ENCODE peak calls at places on chromosomes 11 and 22, in ten cellular contexts. One of them, this sample, is unnamed.
A peak's percentile ranks its signal among the peaks of the same experiment; 100 is the strongest.

GRCh38 chr22:44179989-44180705 is 578 bp upstream of the PARVG start:
- DNase-seq in right cardiac atrium: no peak
- DNase-seq in fibroblast of lung: no peak
- DNase-seq in transverse colon: no peak
- DNase-seq in osteoblast: no peak
- DNase-seq in endodermal cell: no peak
- DNase-seq in PC-9: no peak
- DNase-seq in CD8-positive, alpha-beta T cell: no peak
- DNase-seq in hepatocyte: no peak
- DNase-seq in left ventricle myocardium inferior: no peak
- DNase-seq in this sample: no peak

GRCh38 chr11:30435488-30435887 is 112.6 kb downstream of the ARL14EP start:
- DNase-seq in right cardiac atrium: no peak
- DNase-seq in fibroblast of lung: no peak
- DNase-seq in transverse colon: no peak
- DNase-seq in osteoblast: no peak
- DNase-seq in endodermal cell: no peak
- DNase-seq in PC-9: no peak
- DNase-seq in CD8-positive, alpha-beta T cell: no peak
- DNase-seq in hepatocyte: no peak
- DNase-seq in left ventricle myocardium inferior: no peak
- DNase-seq in this sample: no peak

GRCh38 chr11:63999349-64000025 is 13.2 kb downstream of the OTUB1 start:
- DNase-seq in right cardiac atrium: peak; percentile 86
- DNase-seq in fibroblast of lung: peak; percentile 28
- DNase-seq in transverse colon: peak; percentile 50
- DNase-seq in osteoblast: peak; percentile 93
- DNase-seq in endodermal cell: peak; percentile 94
- DNase-seq in PC-9: no peak
- DNase-seq in CD8-positive, alpha-beta T cell: peak; percentile 57
- DNase-seq in hepatocyte: peak; percentile 88
- DNase-seq in left ventricle myocardium inferior: peak; percentile 53
- DNase-seq in this sample: peak; percentile 74

GRCh38 chr11:34454308-34455032 is 15.7 kb downstream of the CAT start:
- DNase-seq in right cardiac atrium: no peak
- DNase-seq in fibroblast of lung: no peak
- DNase-seq in transverse colon: no peak
- DNase-seq in osteoblast: no peak
- DNase-seq in endodermal cell: no peak
- DNase-seq in PC-9: no peak
- DNase-seq in CD8-positive, alpha-beta T cell: no peak
- DNase-seq in hepatocyte: no peak
- DNase-seq in left ventricle myocardium inferior: no peak
- DNase-seq in this sample: no peak

GRCh38 chr11:69298778-69299461 is 5.0 kb downstream of the MYEOV start:
- DNase-seq in right cardiac atrium: no peak
- DNase-seq in fibroblast of lung: no peak
- DNase-seq in transverse colon: no peak
- DNase-seq in osteoblast: peak; percentile 91
- DNase-seq in endodermal cell: no peak
- DNase-seq in PC-9: peak; percentile 65
- DNase-seq in CD8-positive, alpha-beta T cell: no peak
- DNase-seq in hepatocyte: no peak
- DNase-seq in left ventricle myocardium inferior: no peak
- DNase-seq in this sample: no peak

GRCh38 chr11:44564653-44565007 is 833 bp upstream of the CD82 start:
- DNase-seq in right cardiac atrium: peak; percentile 92
- DNase-seq in fibroblast of lung: peak; percentile 84
- DNase-seq in transverse colon: peak; percentile 63
- DNase-seq in osteoblast: peak; percentile 93
- DNase-seq in endodermal cell: peak; percentile 74
- DNase-seq in PC-9: peak; percentile 76
- DNase-seq in CD8-positive, alpha-beta T cell: no peak
- DNase-seq in hepatocyte: peak; percentile 79
- DNase-seq in left ventricle myocardium inferior: peak; percentile 84
- DNase-seq in this sample: peak; percentile 95

GRCh38 chr22:24175160-24175808 is 6.0 kb upstream of the SUSD2 start:
- DNase-seq in right cardiac atrium: peak; percentile 95
- DNase-seq in fibroblast of lung: peak; percentile 78
- DNase-seq in transverse colon: peak; percentile 85
- DNase-seq in osteoblast: peak; percentile 100
- DNase-seq in endodermal cell: peak; percentile 95
- DNase-seq in PC-9: no peak
- DNase-seq in CD8-positive, alpha-beta T cell: peak; percentile 70
- DNase-seq in hepatocyte: peak; percentile 83
- DNase-seq in left ventricle myocardium inferior: peak; percentile 85
- DNase-seq in this sample: peak; percentile 95

GRCh38 chr11:44509291-44509690 is 56.2 kb upstream of the CD82 start:
- DNase-seq in right cardiac atrium: no peak
- DNase-seq in fibroblast of lung: no peak
- DNase-seq in transverse colon: no peak
- DNase-seq in osteoblast: no peak
- DNase-seq in endodermal cell: no peak
- DNase-seq in PC-9: no peak
- DNase-seq in CD8-positive, alpha-beta T cell: no peak
- DNase-seq in hepatocyte: no peak
- DNase-seq in left ventricle myocardium inferior: no peak
- DNase-seq in this sample: no peak

GRCh38 chr11:86800076-86800955 is at the start of gene PRSS23:
- DNase-seq in right cardiac atrium: peak; percentile 90
- DNase-seq in fibroblast of lung: peak; percentile 55
- DNase-seq in transverse colon: peak; percentile 77
- DNase-seq in osteoblast: peak; percentile 95
- DNase-seq in endodermal cell: peak; percentile 87
- DNase-seq in PC-9: peak; percentile 67
- DNase-seq in CD8-positive, alpha-beta T cell: no peak
- DNase-seq in hepatocyte: peak; percentile 87
- DNase-seq in left ventricle myocardium inferior: peak; percentile 66
- DNase-seq in this sample: peak; percentile 84

GRCh38 chr11:24559315-24559714 is 62.5 kb downstream of the LUZP2 start:
- DNase-seq in right cardiac atrium: no peak
- DNase-seq in fibroblast of lung: no peak
- DNase-seq in transverse colon: no peak
- DNase-seq in osteoblast: no peak
- DNase-seq in endodermal cell: no peak
- DNase-seq in PC-9: no peak
- DNase-seq in CD8-positive, alpha-beta T cell: no peak
- DNase-seq in hepatocyte: no peak
- DNase-seq in left ventricle myocardium inferior: no peak
- DNase-seq in this sample: no peak

GRCh38 chr11:111688028-111688427 is 78.2 kb downstream of the PPP2R1B start:
- DNase-seq in right cardiac atrium: no peak
- DNase-seq in fibroblast of lung: no peak
- DNase-seq in transverse colon: no peak
- DNase-seq in osteoblast: no peak
- DNase-seq in endodermal cell: no peak
- DNase-seq in PC-9: no peak
- DNase-seq in CD8-positive, alpha-beta T cell: no peak
- DNase-seq in hepatocyte: no peak
- DNase-seq in left ventricle myocardium inferior: no peak
- DNase-seq in this sample: no peak

GRCh38 chr11:43955381-43956118 is 13.1 kb downstream of the C11orf96 start:
- DNase-seq in right cardiac atrium: no peak
- DNase-seq in fibroblast of lung: no peak
- DNase-seq in transverse colon: no peak
- DNase-seq in osteoblast: no peak
- DNase-seq in endodermal cell: no peak
- DNase-seq in PC-9: no peak
- DNase-seq in CD8-positive, alpha-beta T cell: no peak
- DNase-seq in hepatocyte: no peak
- DNase-seq in left ventricle myocardium inferior: no peak
- DNase-seq in this sample: no peak

GRCh38 chr11:74739546-74740270 is 8.5 kb upstream of the CHRDL2 start:
- DNase-seq in right cardiac atrium: peak; percentile 78
- DNase-seq in fibroblast of lung: peak; percentile 74
- DNase-seq in transverse colon: peak; percentile 45
- DNase-seq in osteoblast: peak; percentile 96
- DNase-seq in endodermal cell: peak; percentile 84
- DNase-seq in PC-9: peak; percentile 66
- DNase-seq in CD8-positive, alpha-beta T cell: peak; percentile 38
- DNase-seq in hepatocyte: peak; percentile 80
- DNase-seq in left ventricle myocardium inferior: peak; percentile 33
- DNase-seq in this sample: no peak

GRCh38 chr11:57786436-57786835 is 24.8 kb downstream of the CTNND1 start:
- DNase-seq in right cardiac atrium: no peak
- DNase-seq in fibroblast of lung: no peak
- DNase-seq in transverse colon: no peak
- DNase-seq in osteoblast: peak; percentile 48
- DNase-seq in endodermal cell: no peak
- DNase-seq in PC-9: no peak
- DNase-seq in CD8-positive, alpha-beta T cell: no peak
- DNase-seq in hepatocyte: no peak
- DNase-seq in left ventricle myocardium inferior: no peak
- DNase-seq in this sample: no peak

DNA sequence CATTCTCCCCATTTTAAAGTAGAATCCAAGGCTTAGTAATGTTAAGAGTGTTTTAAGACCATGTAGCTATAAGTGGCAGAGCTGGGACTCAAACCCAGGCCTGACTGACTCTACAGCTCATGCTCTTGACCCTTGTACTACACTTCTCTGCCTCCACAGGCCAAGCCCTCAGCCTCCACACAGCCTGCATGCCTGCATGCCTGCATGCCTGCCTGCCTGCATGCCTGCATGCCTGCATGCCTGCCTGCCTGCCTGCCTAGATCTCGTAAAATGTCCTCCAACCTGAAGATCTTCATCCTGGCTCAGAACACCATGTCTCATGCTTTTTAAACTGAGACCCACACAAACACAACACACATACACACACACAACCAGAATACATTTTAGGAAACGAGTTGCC is 18.6 kb downstream of the TBC1D10A start:
- DNase-seq in right cardiac atrium: no peak
- DNase-seq in fibroblast of lung: no peak
- DNase-seq in transverse colon: no peak
- DNase-seq in osteoblast: no peak
- DNase-seq in endodermal cell: no peak
- DNase-seq in PC-9: no peak
- DNase-seq in CD8-positive, alpha-beta T cell: no peak
- DNase-seq in hepatocyte: no peak
- DNase-seq in left ventricle myocardium inferior: no peak
- DNase-seq in this sample: no peak
- H3K4me1 ChIP-seq in right cardiac atrium: peaks cover 64% of the 10 kb centered on the region
- H3K4me1 ChIP-seq in fibroblast of lung: peaks cover 44% of the 10 kb centered on the region
- H3K4me1 ChIP-seq in transverse colon: peaks cover 96% of the 10 kb centered on the region
- H3K4me1 ChIP-seq in osteoblast: peaks cover 66% of the 10 kb centered on the region
- H3K4me1 ChIP-seq in endodermal cell: no peaks in the 10 kb centered on the region
- H3K4me1 ChIP-seq in PC-9: peaks cover 97% of the 10 kb centered on the region
- H3K4me1 ChIP-seq in CD8-positive, alpha-beta T cell: peaks cover 100% of the 10 kb centered on the region
- H3K4me1 ChIP-seq in hepatocyte: peaks cover 46% of the 10 kb centered on the region
- H3K4me1 ChIP-seq in left ventricle myocardium inferior: peaks cover 100% of the 10 kb centered on the region
- H3K4me1 ChIP-seq in this sample: peaks cover 12% of the 10 kb centered on the region

GRCh38 chr22:46066691-46067090 is 83.6 kb upstream of the PPARA start:
- DNase-seq in right cardiac atrium: peak; percentile 45
- DNase-seq in fibroblast of lung: no peak
- DNase-seq in transverse colon: peak; percentile 29
- DNase-seq in osteoblast: no peak
- DNase-seq in endodermal cell: no peak
- DNase-seq in PC-9: no peak
- DNase-seq in CD8-positive, alpha-beta T cell: no peak
- DNase-seq in hepatocyte: no peak
- DNase-seq in left ventricle myocardium inferior: peak; percentile 11
- DNase-seq in this sample: peak; percentile 39
- H3K4me3 ChIP-seq in right cardiac atrium: peak overlapping the region; percentile 52
- H3K4me3 ChIP-seq in fibroblast of lung: peak overlapping the region; percentile 79
- H3K4me3 ChIP-seq in transverse colon: peak overlapping the region; percentile 24
- H3K4me3 ChIP-seq in osteoblast: peak overlapping the region; percentile 77
- H3K4me3 ChIP-seq in endodermal cell: no peak overlapping the region
- H3K4me3 ChIP-seq in PC-9: no peak overlapping the region
- H3K4me3 ChIP-seq in CD8-positive, alpha-beta T cell: no peak overlapping the region
- H3K4me3 ChIP-seq in hepatocyte: no peak overlapping the region
- H3K4me3 ChIP-seq in left ventricle myocardium inferior: peak overlapping the region; percentile 89
- H3K4me3 ChIP-seq in this sample: no peak overlapping the region

GRCh38 chr22:22730655-22731373 is 86.4 kb downstream of the GGTLC2 start:
- DNase-seq in right cardiac atrium: no peak
- DNase-seq in fibroblast of lung: no peak
- DNase-seq in transverse colon: no peak
- DNase-seq in osteoblast: no peak
- DNase-seq in endodermal cell: no peak
- DNase-seq in PC-9: no peak
- DNase-seq in CD8-positive, alpha-beta T cell: no peak
- DNase-seq in hepatocyte: no peak
- DNase-seq in left ventricle myocardium inferior: no peak
- DNase-seq in this sample: no peak

GRCh38 chr22:22735695-22736611 is 91.5 kb downstream of the GGTLC2 start:
- DNase-seq in right cardiac atrium: no peak
- DNase-seq in fibroblast of lung: no peak
- DNase-seq in transverse colon: no peak
- DNase-seq in osteoblast: no peak
- DNase-seq in endodermal cell: no peak
- DNase-seq in PC-9: no peak
- DNase-seq in CD8-positive, alpha-beta T cell: no peak
- DNase-seq in hepatocyte: no peak
- DNase-seq in left ventricle myocardium inferior: no peak
- DNase-seq in this sample: no peak

GRCh38 chr22:22733881-22734373 is 89.5 kb downstream of the GGTLC2 start:
- DNase-seq in right cardiac atrium: no peak
- DNase-seq in fibroblast of lung: no peak
- DNase-seq in transverse colon: no peak
- DNase-seq in osteoblast: no peak
- DNase-seq in endodermal cell: no peak
- DNase-seq in PC-9: no peak
- DNase-seq in CD8-positive, alpha-beta T cell: no peak
- DNase-seq in hepatocyte: no peak
- DNase-seq in left ventricle myocardium inferior: no peak
- DNase-seq in this sample: no peak

GRCh38 chr22:22728382-22728781 is 84.0 kb downstream of the GGTLC2 start:
- DNase-seq in right cardiac atrium: no peak
- DNase-seq in fibroblast of lung: no peak
- DNase-seq in transverse colon: no peak
- DNase-seq in osteoblast: no peak
- DNase-seq in endodermal cell: no peak
- DNase-seq in PC-9: no peak
- DNase-seq in CD8-positive, alpha-beta T cell: no peak
- DNase-seq in hepatocyte: no peak
- DNase-seq in left ventricle myocardium inferior: no peak
- DNase-seq in this sample: no peak

DNA sequence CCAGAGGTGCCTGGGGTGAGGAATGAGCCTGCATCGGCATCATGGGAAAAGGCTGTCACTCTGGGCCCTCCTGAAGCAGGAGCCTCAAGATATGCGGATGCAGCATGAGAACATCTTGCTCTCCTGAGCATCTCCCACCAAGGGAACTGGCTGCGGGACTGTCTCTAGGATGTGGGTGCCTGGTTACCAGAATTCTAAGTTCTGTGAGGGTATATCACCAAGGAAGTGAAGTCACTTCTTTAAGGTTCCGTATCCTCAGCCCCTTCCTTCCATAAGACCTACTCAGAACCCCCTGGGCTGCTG is 86.9 kb downstream of the GGTLC2 start:
- DNase-seq in right cardiac atrium: no peak
- DNase-seq in fibroblast of lung: no peak
- DNase-seq in transverse colon: no peak
- DNase-seq in osteoblast: no peak
- DNase-seq in endodermal cell: no peak
- DNase-seq in PC-9: no peak
- DNase-seq in CD8-positive, alpha-beta T cell: no peak
- DNase-seq in hepatocyte: no peak
- DNase-seq in left ventricle myocardium inferior: no peak
- DNase-seq in this sample: no peak
- H3K27me3 ChIP-seq in right cardiac atrium: no peaks in the 10 kb centered on the region
- H3K27me3 ChIP-seq in fibroblast of lung: no peaks in the 10 kb centered on the region
- H3K27me3 ChIP-seq in transverse colon: peaks cover 16% of the 10 kb centered on the region
- H3K27me3 ChIP-seq in osteoblast: no peaks in the 10 kb centered on the region
- H3K27me3 ChIP-seq in endodermal cell: peaks cover 27% of the 10 kb centered on the region
- H3K27me3 ChIP-seq in PC-9: peaks cover 10% of the 10 kb centered on the region
- H3K27me3 ChIP-seq in CD8-positive, alpha-beta T cell: no peaks in the 10 kb centered on the region
- H3K27me3 ChIP-seq in hepatocyte: peaks cover 13% of the 10 kb centered on the region
- H3K27me3 ChIP-seq in left ventricle myocardium inferior: peaks cover 74% of the 10 kb centered on the region
- H3K27me3 ChIP-seq in this sample: no peaks in the 10 kb centered on the region

GRCh38 chr11:62669420-62670161 is 1.9 kb upstream of the UQCC3 start:
- DNase-seq in right cardiac atrium: no peak
- DNase-seq in fibroblast of lung: no peak
- DNase-seq in transverse colon: peak; percentile 57
- DNase-seq in osteoblast: peak; percentile 84
- DNase-seq in endodermal cell: peak; percentile 55
- DNase-seq in PC-9: peak; percentile 47
- DNase-seq in CD8-positive, alpha-beta T cell: no peak
- DNase-seq in hepatocyte: no peak
- DNase-seq in left ventricle myocardium inferior: no peak
- DNase-seq in this sample: no peak
- H3K4me1 ChIP-seq in right cardiac atrium: peaks cover 9% of the 10 kb centered on the region
- H3K4me1 ChIP-seq in fibroblast of lung: peaks cover 10% of the 10 kb centered on the region
- H3K4me1 ChIP-seq in transverse colon: peaks cover 51% of the 10 kb centered on the region
- H3K4me1 ChIP-seq in osteoblast: peaks cover 38% of the 10 kb centered on the region
- H3K4me1 ChIP-seq in endodermal cell: no peaks in the 10 kb centered on the region
- H3K4me1 ChIP-seq in PC-9: peaks cover 52% of the 10 kb centered on the region
- H3K4me1 ChIP-seq in CD8-positive, alpha-beta T cell: peaks cover 46% of the 10 kb centered on the region
- H3K4me1 ChIP-seq in hepatocyte: peaks cover 31% of the 10 kb centered on the region
- H3K4me1 ChIP-seq in left ventricle myocardium inferior: peaks cover 84% of the 10 kb centered on the region
- H3K4me1 ChIP-seq in this sample: peaks cover 8% of the 10 kb centered on the region

This sample was measured in aorta.